ENCODE peak calls at places on chromosomes 16 and 17, in ten cellular contexts. One of them, this sample, is unnamed.

GRCh38 chr17:77436058-77436442 is 295.3 kb downstream of the SEC14L1 start:
- DNase-seq in kidney glomerular epithelial cell: no peak
- DNase-seq in GM12864: no peak
- DNase-seq in activated gamma-delta T cell treated with anti-CD3 and anti-CD28 coated beads, Interleukin-2, amount 50 U/mL, for 16 hours: no peak
- DNase-seq in GM03348: peak
- DNase-seq in bronchial epithelial cell: no peak
- DNase-seq in lung microvascular endothelial cell: peak
- DNase-seq in nucleus accumbens: no peak
- DNase-seq in GM10248: no peak
- DNase-seq in SJCRH30: peak
- DNase-seq in this sample: no peak

GRCh38 chr16:67961551-67961957 is 6.9 kb downstream of the SLC12A4 start:
- DNase-seq in kidney glomerular epithelial cell: no peak
- DNase-seq in GM12864: no peak
- DNase-seq in activated gamma-delta T cell treated with anti-CD3 and anti-CD28 coated beads, Interleukin-2, amount 50 U/mL, for 16 hours: no peak
- DNase-seq in GM03348: no peak
- DNase-seq in bronchial epithelial cell: peak
- DNase-seq in lung microvascular endothelial cell: no peak
- DNase-seq in nucleus accumbens: no peak
- DNase-seq in GM10248: no peak
- DNase-seq in SJCRH30: peak
- DNase-seq in this sample: no peak

GRCh38 chr17:35082073-35082657 is 18.7 kb upstream of the RFFL start:
- DNase-seq in kidney glomerular epithelial cell: peak
- DNase-seq in GM12864: no peak
- DNase-seq in activated gamma-delta T cell treated with anti-CD3 and anti-CD28 coated beads, Interleukin-2, amount 50 U/mL, for 16 hours: no peak
- DNase-seq in GM03348: peak
- DNase-seq in bronchial epithelial cell: peak
- DNase-seq in lung microvascular endothelial cell: peak
- DNase-seq in nucleus accumbens: no peak
- DNase-seq in GM10248: no peak
- DNase-seq in SJCRH30: peak
- DNase-seq in this sample: no peak

GRCh38 chr17:28536532-28537218 is 15.7 kb downstream of the UNC119 start:
- DNase-seq in kidney glomerular epithelial cell: no peak
- DNase-seq in GM12864: no peak
- DNase-seq in activated gamma-delta T cell treated with anti-CD3 and anti-CD28 coated beads, Interleukin-2, amount 50 U/mL, for 16 hours: no peak
- DNase-seq in GM03348: no peak
- DNase-seq in bronchial epithelial cell: no peak
- DNase-seq in lung microvascular endothelial cell: no peak
- DNase-seq in nucleus accumbens: no peak
- DNase-seq in GM10248: no peak
- DNase-seq in SJCRH30: no peak
- DNase-seq in this sample: no peak

GRCh38 chr16:57498031-57498430 is 11.7 kb upstream of the DOK4 start:
- DNase-seq in kidney glomerular epithelial cell: no peak
- DNase-seq in GM12864: no peak
- DNase-seq in activated gamma-delta T cell treated with anti-CD3 and anti-CD28 coated beads, Interleukin-2, amount 50 U/mL, for 16 hours: no peak
- DNase-seq in GM03348: no peak
- DNase-seq in bronchial epithelial cell: no peak
- DNase-seq in lung microvascular endothelial cell: no peak
- DNase-seq in nucleus accumbens: no peak
- DNase-seq in GM10248: no peak
- DNase-seq in SJCRH30: no peak
- DNase-seq in this sample: peak

GRCh38 chr17:30956764-30957374 is 14.0 kb upstream of the RNF135 start:
- DNase-seq in kidney glomerular epithelial cell: no peak
- DNase-seq in GM12864: no peak
- DNase-seq in activated gamma-delta T cell treated with anti-CD3 and anti-CD28 coated beads, Interleukin-2, amount 50 U/mL, for 16 hours: no peak
- DNase-seq in GM03348: no peak
- DNase-seq in bronchial epithelial cell: no peak
- DNase-seq in lung microvascular endothelial cell: peak
- DNase-seq in nucleus accumbens: no peak
- DNase-seq in GM10248: no peak
- DNase-seq in SJCRH30: peak
- DNase-seq in this sample: peak

GRCh38 chr17:75822119-75822799 is 21.9 kb downstream of the UNC13D start:
- DNase-seq in kidney glomerular epithelial cell: no peak
- DNase-seq in GM12864: no peak
- DNase-seq in activated gamma-delta T cell treated with anti-CD3 and anti-CD28 coated beads, Interleukin-2, amount 50 U/mL, for 16 hours: no peak
- DNase-seq in GM03348: no peak
- DNase-seq in bronchial epithelial cell: no peak
- DNase-seq in lung microvascular endothelial cell: no peak
- DNase-seq in nucleus accumbens: no peak
- DNase-seq in GM10248: no peak
- DNase-seq in SJCRH30: no peak
- DNase-seq in this sample: peak

GRCh38 chr17:81387235-81388060 is 7.8 kb upstream of the BAHCC1 start:
- DNase-seq in kidney glomerular epithelial cell: no peak
- DNase-seq in GM12864: no peak
- DNase-seq in activated gamma-delta T cell treated with anti-CD3 and anti-CD28 coated beads, Interleukin-2, amount 50 U/mL, for 16 hours: no peak
- DNase-seq in GM03348: peak
- DNase-seq in bronchial epithelial cell: no peak
- DNase-seq in lung microvascular endothelial cell: peak
- DNase-seq in nucleus accumbens: peak
- DNase-seq in GM10248: peak
- DNase-seq in SJCRH30: peak
- DNase-seq in this sample: peak

GRCh38 chr17:80447790-80448189 is 28.6 kb downstream of the NPTX1 start:
- DNase-seq in kidney glomerular epithelial cell: no peak
- DNase-seq in GM12864: no peak
- DNase-seq in activated gamma-delta T cell treated with anti-CD3 and anti-CD28 coated beads, Interleukin-2, amount 50 U/mL, for 16 hours: no peak
- DNase-seq in GM03348: no peak
- DNase-seq in bronchial epithelial cell: peak
- DNase-seq in lung microvascular endothelial cell: no peak
- DNase-seq in nucleus accumbens: no peak
- DNase-seq in GM10248: no peak
- DNase-seq in SJCRH30: no peak
- DNase-seq in this sample: no peak

GRCh38 chr17:13337864-13338371 is 263.8 kb downstream of the HS3ST3A1 start:
- DNase-seq in kidney glomerular epithelial cell: peak
- DNase-seq in GM12864: no peak
- DNase-seq in activated gamma-delta T cell treated with anti-CD3 and anti-CD28 coated beads, Interleukin-2, amount 50 U/mL, for 16 hours: peak
- DNase-seq in GM03348: peak
- DNase-seq in bronchial epithelial cell: peak
- DNase-seq in lung microvascular endothelial cell: peak
- DNase-seq in nucleus accumbens: no peak
- DNase-seq in GM10248: peak
- DNase-seq in SJCRH30: peak
- DNase-seq in this sample: no peak

GRCh38 chr17:40456396-40456951 is 13.2 kb downstream of the IGFBP4 start:
- DNase-seq in kidney glomerular epithelial cell: no peak
- DNase-seq in GM12864: no peak
- DNase-seq in activated gamma-delta T cell treated with anti-CD3 and anti-CD28 coated beads, Interleukin-2, amount 50 U/mL, for 16 hours: no peak
- DNase-seq in GM03348: no peak
- DNase-seq in bronchial epithelial cell: no peak
- DNase-seq in lung microvascular endothelial cell: no peak
- DNase-seq in nucleus accumbens: no peak
- DNase-seq in GM10248: no peak
- DNase-seq in SJCRH30: no peak
- DNase-seq in this sample: no peak

GRCh38 chr17:80474933-80475915 is 1.2 kb downstream of the NPTX1 start:
- DNase-seq in kidney glomerular epithelial cell: no peak
- DNase-seq in GM12864: no peak
- DNase-seq in activated gamma-delta T cell treated with anti-CD3 and anti-CD28 coated beads, Interleukin-2, amount 50 U/mL, for 16 hours: no peak
- DNase-seq in GM03348: no peak
- DNase-seq in bronchial epithelial cell: no peak
- DNase-seq in lung microvascular endothelial cell: no peak
- DNase-seq in nucleus accumbens: no peak
- DNase-seq in GM10248: no peak
- DNase-seq in SJCRH30: no peak
- DNase-seq in this sample: no peak

GRCh38 chr16:25707982-25708583 is 16.3 kb downstream of the HS3ST4 start:
- DNase-seq in kidney glomerular epithelial cell: no peak
- DNase-seq in GM12864: no peak
- DNase-seq in activated gamma-delta T cell treated with anti-CD3 and anti-CD28 coated beads, Interleukin-2, amount 50 U/mL, for 16 hours: no peak
- DNase-seq in GM03348: no peak
- DNase-seq in bronchial epithelial cell: peak
- DNase-seq in lung microvascular endothelial cell: peak
- DNase-seq in nucleus accumbens: no peak
- DNase-seq in GM10248: peak
- DNase-seq in SJCRH30: peak
- DNase-seq in this sample: no peak

GRCh38 chr16:1613240-1613639 is 1.1 kb downstream of the CRAMP1 start:
- DNase-seq in kidney glomerular epithelial cell: no peak
- DNase-seq in GM12864: no peak
- DNase-seq in activated gamma-delta T cell treated with anti-CD3 and anti-CD28 coated beads, Interleukin-2, amount 50 U/mL, for 16 hours: no peak
- DNase-seq in GM03348: peak
- DNase-seq in bronchial epithelial cell: no peak
- DNase-seq in lung microvascular endothelial cell: peak
- DNase-seq in nucleus accumbens: no peak
- DNase-seq in GM10248: no peak
- DNase-seq in SJCRH30: peak
- DNase-seq in this sample: no peak

GRCh38 chr17:3918372-3919122 is 2.3 kb upstream of the P2RX1 start:
- DNase-seq in kidney glomerular epithelial cell: no peak
- DNase-seq in GM12864: no peak
- DNase-seq in activated gamma-delta T cell treated with anti-CD3 and anti-CD28 coated beads, Interleukin-2, amount 50 U/mL, for 16 hours: no peak
- DNase-seq in GM03348: no peak
- DNase-seq in bronchial epithelial cell: no peak
- DNase-seq in lung microvascular endothelial cell: no peak
- DNase-seq in nucleus accumbens: no peak
- DNase-seq in GM10248: no peak
- DNase-seq in SJCRH30: no peak
- DNase-seq in this sample: no peak

GRCh38 chr16:23771027-23771426 is 16.2 kb downstream of the CHP2 start:
- DNase-seq in kidney glomerular epithelial cell: no peak
- DNase-seq in GM12864: no peak
- DNase-seq in activated gamma-delta T cell treated with anti-CD3 and anti-CD28 coated beads, Interleukin-2, amount 50 U/mL, for 16 hours: no peak
- DNase-seq in GM03348: no peak
- DNase-seq in bronchial epithelial cell: peak
- DNase-seq in lung microvascular endothelial cell: no peak
- DNase-seq in nucleus accumbens: no peak
- DNase-seq in GM10248: no peak
- DNase-seq in SJCRH30: no peak
- DNase-seq in this sample: no peak

GRCh38 chr17:75896360-75897075 is at the start of gene TRIM65:
- DNase-seq in kidney glomerular epithelial cell: peak
- DNase-seq in GM12864: peak
- DNase-seq in activated gamma-delta T cell treated with anti-CD3 and anti-CD28 coated beads, Interleukin-2, amount 50 U/mL, for 16 hours: peak
- DNase-seq in GM03348: peak
- DNase-seq in bronchial epithelial cell: peak
- DNase-seq in lung microvascular endothelial cell: peak
- DNase-seq in nucleus accumbens: peak
- DNase-seq in GM10248: peak
- DNase-seq in SJCRH30: peak
- DNase-seq in this sample: peak

GRCh38 chr16:48441863-48442279 is 56.7 kb upstream of the SIAH1 start:
- DNase-seq in kidney glomerular epithelial cell: no peak
- DNase-seq in GM12864: no peak
- DNase-seq in activated gamma-delta T cell treated with anti-CD3 and anti-CD28 coated beads, Interleukin-2, amount 50 U/mL, for 16 hours: no peak
- DNase-seq in GM03348: no peak
- DNase-seq in bronchial epithelial cell: no peak
- DNase-seq in lung microvascular endothelial cell: no peak
- DNase-seq in nucleus accumbens: no peak
- DNase-seq in GM10248: no peak
- DNase-seq in SJCRH30: no peak
- DNase-seq in this sample: no peak

GRCh38 chr17:50274142-50274944 is at the start of gene TMEM92:
- DNase-seq in kidney glomerular epithelial cell: no peak
- DNase-seq in GM12864: no peak
- DNase-seq in activated gamma-delta T cell treated with anti-CD3 and anti-CD28 coated beads, Interleukin-2, amount 50 U/mL, for 16 hours: no peak
- DNase-seq in GM03348: no peak
- DNase-seq in bronchial epithelial cell: peak
- DNase-seq in lung microvascular endothelial cell: no peak
- DNase-seq in nucleus accumbens: no peak
- DNase-seq in GM10248: no peak
- DNase-seq in SJCRH30: peak
- DNase-seq in this sample: peak

GRCh38 chr16:48814994-48815393 is 205.0 kb upstream of the N4BP1 start:
- DNase-seq in kidney glomerular epithelial cell: no peak
- DNase-seq in GM12864: no peak
- DNase-seq in activated gamma-delta T cell treated with anti-CD3 and anti-CD28 coated beads, Interleukin-2, amount 50 U/mL, for 16 hours: no peak
- DNase-seq in GM03348: no peak
- DNase-seq in bronchial epithelial cell: no peak
- DNase-seq in lung microvascular endothelial cell: no peak
- DNase-seq in nucleus accumbens: no peak
- DNase-seq in GM10248: no peak
- DNase-seq in SJCRH30: no peak
- DNase-seq in this sample: no peak

GRCh38 chr17:74770498-74771318 is 5.4 kb downstream of the NAT9 start:
- DNase-seq in kidney glomerular epithelial cell: peak
- DNase-seq in GM12864: no peak
- DNase-seq in activated gamma-delta T cell treated with anti-CD3 and anti-CD28 coated beads, Interleukin-2, amount 50 U/mL, for 16 hours: peak
- DNase-seq in GM03348: peak
- DNase-seq in bronchial epithelial cell: peak
- DNase-seq in lung microvascular endothelial cell: peak
- DNase-seq in nucleus accumbens: peak
- DNase-seq in GM10248: peak
- DNase-seq in SJCRH30: no peak
- DNase-seq in this sample: peak

GRCh38 chr17:82932146-82933005 is 92.6 kb upstream of the ZNF750 start:
- DNase-seq in kidney glomerular epithelial cell: no peak
- DNase-seq in GM12864: no peak
- DNase-seq in activated gamma-delta T cell treated with anti-CD3 and anti-CD28 coated beads, Interleukin-2, amount 50 U/mL, for 16 hours: no peak
- DNase-seq in GM03348: peak
- DNase-seq in bronchial epithelial cell: peak
- DNase-seq in lung microvascular endothelial cell: peak
- DNase-seq in nucleus accumbens: no peak
- DNase-seq in GM10248: no peak
- DNase-seq in SJCRH30: no peak
- DNase-seq in this sample: peak

GRCh38 chr17:28961391-28961790 is 10.1 kb upstream of the PHF12 start:
- DNase-seq in kidney glomerular epithelial cell: no peak
- DNase-seq in GM12864: no peak
- DNase-seq in activated gamma-delta T cell treated with anti-CD3 and anti-CD28 coated beads, Interleukin-2, amount 50 U/mL, for 16 hours: no peak
- DNase-seq in GM03348: no peak
- DNase-seq in bronchial epithelial cell: no peak
- DNase-seq in lung microvascular endothelial cell: no peak
- DNase-seq in nucleus accumbens: no peak
- DNase-seq in GM10248: no peak
- DNase-seq in SJCRH30: no peak
- DNase-seq in this sample: peak

This sample was measured in posterior vena cava.